ENCODE peak calls at places on chromosome X, in eight cellular contexts. E is lower lobe of right lung; J is cardiac muscle cell; A is progenitor cell of endocrine pancreas; R is CD4-positive, alpha-beta T cell; F is RWPE2; L is chondrocyte; Z is GM12864. T is an unnamed sample.

GRCh38 chrX:1391370-1391706 is 575 bp downstream of the SLC25A6 start:
- DNase-seq in F (no peak), J (peak), Z (no peak), A (peak), E (no peak), R (peak), L (no peak), T (peak)

GRCh38 chrX:12197030-12197429 is 58.8 kb downstream of the FRMPD4 start:
- DNase-seq in Z (no peak), E (no peak), R (no peak), J (no peak), F (no peak), L (no peak), A (no peak), T (no peak)

GRCh38 chrX:132508834-132509233 is 20.0 kb upstream of the MBNL3 start:
- DNase-seq in J (no peak), F (no peak), Z (no peak), R (no peak), L (no peak), E (no peak), A (no peak), T (no peak)

GRCh38 chrX:6226053-6226645 is 2.5 kb downstream of the NLGN4X start:
- DNase-seq in R (no peak), E (no peak), J (peak), L (no peak), A (peak), Z (no peak), F (no peak), T (peak)

GRCh38 chrX:66002832-66003680 is 36.8 kb downstream of the VSIG4 start:
- DNase-seq in J (no peak), R (no peak), A (no peak), E (no peak), Z (no peak), F (no peak), L (no peak), T (no peak)

GRCh38 chrX:149572743-149573142 is 14.5 kb downstream of the MAGEA9B start:
- DNase-seq in F (no peak), A (no peak), E (no peak), Z (no peak), L (no peak), R (no peak), J (no peak), T (no peak)

GRCh38 chrX:68763481-68763880 is 65.3 kb upstream of the EFNB1 start:
- DNase-seq in L (no peak), R (no peak), J (no peak), E (no peak), A (no peak), F (no peak), Z (no peak), T (no peak)

GRCh38 chrX:54785901-54786300 is 12.2 kb downstream of the ITIH6 start:
- DNase-seq in F (no peak), E (no peak), Z (no peak), A (no peak), R (no peak), L (no peak), J (peak), T (peak)

GRCh38 chrX:39814391-39814790 is 283.4 kb downstream of the BCOR start:
- DNase-seq in R (peak), J (no peak), L (no peak), E (no peak), A (no peak), Z (no peak), F (no peak), T (peak)

GRCh38 chrX:103586314-103586646 is 965 bp downstream of the TCEAL4 start:
- DNase-seq in F (no peak), A (no peak), E (peak), J (no peak), L (no peak), Z (no peak), R (no peak), T (no peak)

GRCh38 chrX:143536176-143536575 is 18.9 kb upstream of the SPANXN3 start:
- DNase-seq in A (no peak), E (no peak), R (no peak), Z (no peak), J (no peak), L (no peak), F (no peak), T (no peak)

DNA sequence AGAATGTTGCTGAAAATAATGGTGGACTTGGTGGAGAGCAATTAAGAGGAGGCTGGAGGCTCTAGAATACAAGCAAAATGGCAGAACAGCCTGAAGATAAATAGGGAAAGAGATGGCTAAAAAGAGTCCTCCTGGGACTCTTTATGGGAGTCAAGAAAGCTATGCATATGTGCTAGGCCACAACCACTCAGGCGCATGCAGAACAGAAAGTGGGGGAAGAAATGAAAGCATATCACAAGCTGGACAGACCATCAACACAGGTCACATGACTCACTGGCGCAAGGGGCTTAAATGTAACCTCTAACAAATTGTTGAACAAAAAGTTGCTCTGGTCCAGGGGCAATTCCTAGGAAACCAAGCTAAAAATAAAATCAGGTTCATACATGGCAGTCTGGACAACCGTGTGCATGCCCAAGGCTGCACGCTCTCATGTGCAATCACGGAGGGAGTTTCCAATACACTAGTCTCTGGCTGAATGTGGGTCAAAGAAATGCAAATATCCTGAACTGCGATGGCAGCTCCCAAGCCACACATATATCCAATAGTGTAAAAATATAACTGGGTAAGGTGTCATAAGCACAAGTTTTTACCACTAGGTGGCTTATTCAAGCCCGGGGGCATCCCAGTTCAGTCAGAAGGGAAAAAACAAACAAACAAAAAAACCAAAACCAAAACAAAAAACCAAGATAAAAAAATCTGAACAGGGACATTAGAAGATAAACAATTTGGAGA is 45.4 kb downstream of the ZNF711 start:
- DNase-seq in L (no peak), F (no peak), R (no peak), Z (no peak), J (no peak), E (no peak), A (no peak), T (no peak)
- TF ChIP-seq CTCF in L (no peak), F (no peak), R (no peak), Z (no peak), J (no peak), E (no peak), A (no peak), T (no peak)

GRCh38 chrX:43974076-43974475 is 886 bp upstream of the NDP start:
- DNase-seq in R (no peak), F (no peak), Z (no peak), L (no peak), A (no peak), J (no peak), E (no peak), T (no peak)
- TF ChIP-seq CTCF in R (no peak), F (no peak), Z (no peak), L (no peak), A (no peak), J (no peak), E (no peak), T (no peak)

GRCh38 chrX:104647084-104647483 is 81.1 kb downstream of the IL1RAPL2 start:
- DNase-seq in A (no peak), F (no peak), E (no peak), Z (no peak), J (no peak), L (no peak), R (no peak), T (no peak)

GRCh38 chrX:104641176-104641575 is 75.2 kb downstream of the IL1RAPL2 start:
- DNase-seq in J (no peak), R (no peak), E (no peak), Z (no peak), F (no peak), L (no peak), A (no peak), T (no peak)
- TF ChIP-seq CTCF in J (no peak), R (no peak), E (no peak), Z (peak), F (no peak), L (no peak), A (no peak), T (no peak)

GRCh38 chrX:56219702-56220101 is 12.5 kb upstream of the KLF8 start:
- DNase-seq in L (no peak), R (no peak), Z (no peak), J (no peak), E (no peak), F (no peak), A (no peak), T (no peak)
- TF ChIP-seq CTCF in L (no peak), R (no peak), Z (no peak), J (no peak), E (peak), F (peak), A (no peak), T (no peak)

GRCh38 chrX:77412631-77413030 is 34.6 kb upstream of the FGF16 start:
- DNase-seq in E (no peak), J (no peak), A (no peak), L (no peak), R (no peak), Z (no peak), F (no peak), T (no peak)

GRCh38 chrX:77415882-77416281 is 31.3 kb upstream of the FGF16 start:
- DNase-seq in E (no peak), F (no peak), J (no peak), A (no peak), R (no peak), Z (no peak), L (no peak), T (no peak)

DNA sequence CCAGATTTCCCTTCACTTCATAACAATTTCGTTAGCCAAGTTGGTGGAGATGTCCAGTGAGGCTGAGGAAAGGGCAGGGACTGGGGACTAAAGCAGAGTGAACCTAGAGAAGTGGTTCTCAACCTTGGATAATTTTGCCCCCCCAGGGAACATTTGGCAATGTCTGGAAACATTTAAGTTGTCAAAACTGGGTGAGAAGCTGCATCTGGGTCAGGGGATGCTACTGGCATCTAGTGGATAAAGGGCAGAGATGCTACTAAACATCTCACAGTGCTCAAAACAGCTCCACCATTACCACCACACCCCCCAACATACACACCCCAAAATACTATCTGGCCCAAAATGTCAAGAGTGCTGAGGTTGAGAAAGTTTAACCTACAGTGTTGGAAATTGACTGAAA is 32.0 kb upstream of the FGF16 start:
- DNase-seq in R (no peak), L (no peak), Z (no peak), J (no peak), A (no peak), E (no peak), F (no peak), T (no peak)
- TF ChIP-seq CTCF in R (no peak), L (peak), Z (peak), J (peak), A (no peak), E (no peak), F (peak), T (no peak)

DNA sequence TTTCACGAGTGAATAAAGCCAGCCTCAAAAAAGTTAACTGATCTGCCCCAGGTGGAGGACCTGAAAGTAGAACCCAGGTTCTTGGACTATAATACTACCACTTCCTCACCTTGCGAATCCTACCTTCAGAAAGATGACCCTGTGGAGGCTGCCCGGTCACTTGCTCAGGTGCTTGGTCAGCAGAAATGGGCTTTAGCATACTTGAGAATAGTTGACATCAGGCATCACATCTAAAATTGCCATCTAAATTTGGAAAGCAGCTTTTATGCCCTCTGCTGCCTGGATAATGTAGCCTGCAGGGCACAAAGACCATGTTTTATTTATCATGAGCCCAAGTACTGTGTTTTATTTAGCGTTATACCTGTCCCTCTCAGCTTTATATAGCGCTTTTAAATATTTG is 3.0 kb downstream of the BCLAF3 start:
- DNase-seq in L (no peak), F (no peak), J (no peak), R (no peak), A (no peak), E (no peak), Z (no peak), T (no peak)
- TF ChIP-seq CTCF in L (peak), F (no peak), J (no peak), R (no peak), A (no peak), E (no peak), Z (no peak), T (no peak)

GRCh38 chrX:20593402-20593801 is 326.7 kb upstream of the RPS6KA3 start:
- DNase-seq in J (no peak), L (no peak), F (no peak), E (no peak), Z (no peak), A (no peak), R (no peak), T (no peak)
- TF ChIP-seq CTCF in J (no peak), L (no peak), F (no peak), E (no peak), Z (no peak), A (no peak), R (no peak), T (no peak)

T was measured in GM10248.